ENCODE peak calls at places on chromosomes 5 and 9, in five cellular contexts. V, Q, H, P and N are unnamed samples.

GRCh38 chr5:117657591-117657990 is 1083.0 kb upstream of the SEMA6A start:
- DNase-seq in V (no peak), Q (no peak), H (no peak), P (no peak), N (no peak)

GRCh38 chr5:95835682-95836405 is 13.3 kb upstream of the GLRX start:
- DNase-seq in V (no peak), Q (no peak), H (no peak), P (peak), N (no peak)

GRCh38 chr5:62431735-62432617 is 19.4 kb downstream of the IPO11 start:
- DNase-seq in V (no peak), Q (no peak), H (no peak), P (no peak), N (no peak)

GRCh38 chr5:71862661-71863060 is 143.6 kb downstream of the CARTPT start:
- DNase-seq in V (no peak), Q (no peak), H (no peak), P (no peak), N (no peak)

GRCh38 chr9:135015565-135015964 is 71.9 kb upstream of the OLFM1 start:
- DNase-seq in V (no peak), Q (no peak), H (no peak), P (no peak), N (no peak)

GRCh38 chr5:73901045-73901444 is 275.0 kb downstream of the ARHGEF28 start:
- DNase-seq in V (no peak), Q (no peak), H (peak), P (no peak), N (no peak)

GRCh38 chr9:123127512-123128075 is 94.1 kb downstream of the GPR21 start:
- DNase-seq in V (no peak), Q (no peak), H (no peak), P (no peak), N (no peak)

GRCh38 chr5:179994622-179995323 is 76.8 kb downstream of the RNF130 start:
- DNase-seq in V (no peak), Q (no peak), H (no peak), P (no peak), N (no peak)

GRCh38 chr5:173714551-173715428 is 98.3 kb upstream of the BOD1 start:
- DNase-seq in V (no peak), Q (no peak), H (peak), P (no peak), N (no peak)

GRCh38 chr5:161857358-161857757 is 9.4 kb downstream of the GABRA1 start:
- DNase-seq in V (no peak), Q (no peak), H (no peak), P (no peak), N (no peak)

GRCh38 chr9:128340691-128341434 is 536 bp downstream of the SLC27A4 start:
- DNase-seq in V (peak), Q (no peak), H (no peak), P (no peak), N (no peak)

GRCh38 chr5:89187883-89188465 is 305.0 kb upstream of the MEF2C start:
- DNase-seq in V (no peak), Q (no peak), H (no peak), P (no peak), N (no peak)

GRCh38 chr5:96725257-96725656 is 63.1 kb downstream of the CAST start:
- DNase-seq in V (no peak), Q (no peak), H (no peak), P (no peak), N (no peak)

GRCh38 chr9:73114958-73115357 is 36.7 kb upstream of the ANXA1 start:
- DNase-seq in V (no peak), Q (no peak), H (no peak), P (no peak), N (no peak)

GRCh38 chr9:78236511-78236950 is 656 bp downstream of the CEP78 start:
- DNase-seq in V (no peak), Q (peak), H (peak), P (no peak), N (no peak)

GRCh38 chr9:133788819-133789733 is 50.9 kb upstream of the SARDH start:
- DNase-seq in V (no peak), Q (peak), H (no peak), P (no peak), N (no peak)

GRCh38 chr5:180067986-180068385 is 3.6 kb downstream of the RNF130 start:
- DNase-seq in V (no peak), Q (no peak), H (no peak), P (no peak), N (no peak)

GRCh38 chr9:75878461-75878860 is 12.0 kb upstream of the PCSK5 start:
- DNase-seq in V (no peak), Q (no peak), H (no peak), P (no peak), N (no peak)

GRCh38 chr5:1294839-1295649 is at the start of gene TERT:
- DNase-seq in V (no peak), Q (no peak), H (peak), P (peak), N (no peak)

GRCh38 chr5:128409401-128409800 is 128.6 kb downstream of the FBN2 start:
- DNase-seq in V (no peak), Q (no peak), H (no peak), P (no peak), N (no peak)

GRCh38 chr5:153896701-153897100 is 142.0 kb downstream of the FAM114A2 start:
- DNase-seq in V (no peak), Q (no peak), H (no peak), P (no peak), N (no peak)

GRCh38 chr5:26192496-26192895 is 845.9 kb downstream of the CDH9 start:
- DNase-seq in V (no peak), Q (no peak), H (peak), P (no peak), N (no peak)

GRCh38 chr5:159022178-159022556 is 77.5 kb downstream of the EBF1 start:
- DNase-seq in V (peak), Q (peak), H (no peak), P (no peak), N (no peak)

GRCh38 chr5:88092358-88092757 is 176.3 kb downstream of the TMEM161B start:
- DNase-seq in V (no peak), Q (no peak), H (no peak), P (no peak), N (peak)

GRCh38 chr5:151739939-151740335 is 18.5 kb downstream of the ATOX1 start:
- DNase-seq in V (no peak), Q (no peak), H (peak), P (no peak), N (no peak)

GRCh38 chr9:130845901-130846381 is 10.9 kb downstream of the ABL1 start:
- DNase-seq in V (peak), Q (peak), H (peak), P (no peak), N (no peak)

GRCh38 chr9:130847306-130848217 is 12.5 kb downstream of the ABL1 start:
- DNase-seq in V (peak), Q (peak), H (peak), P (no peak), N (no peak)

GRCh38 chr9:130845254-130845653 is 10.2 kb downstream of the ABL1 start:
- DNase-seq in V (no peak), Q (no peak), H (no peak), P (no peak), N (no peak)

GRCh38 chr9:130849356-130849755 is 14.3 kb downstream of the ABL1 start:
- DNase-seq in V (no peak), Q (no peak), H (no peak), P (no peak), N (no peak)

DNA sequence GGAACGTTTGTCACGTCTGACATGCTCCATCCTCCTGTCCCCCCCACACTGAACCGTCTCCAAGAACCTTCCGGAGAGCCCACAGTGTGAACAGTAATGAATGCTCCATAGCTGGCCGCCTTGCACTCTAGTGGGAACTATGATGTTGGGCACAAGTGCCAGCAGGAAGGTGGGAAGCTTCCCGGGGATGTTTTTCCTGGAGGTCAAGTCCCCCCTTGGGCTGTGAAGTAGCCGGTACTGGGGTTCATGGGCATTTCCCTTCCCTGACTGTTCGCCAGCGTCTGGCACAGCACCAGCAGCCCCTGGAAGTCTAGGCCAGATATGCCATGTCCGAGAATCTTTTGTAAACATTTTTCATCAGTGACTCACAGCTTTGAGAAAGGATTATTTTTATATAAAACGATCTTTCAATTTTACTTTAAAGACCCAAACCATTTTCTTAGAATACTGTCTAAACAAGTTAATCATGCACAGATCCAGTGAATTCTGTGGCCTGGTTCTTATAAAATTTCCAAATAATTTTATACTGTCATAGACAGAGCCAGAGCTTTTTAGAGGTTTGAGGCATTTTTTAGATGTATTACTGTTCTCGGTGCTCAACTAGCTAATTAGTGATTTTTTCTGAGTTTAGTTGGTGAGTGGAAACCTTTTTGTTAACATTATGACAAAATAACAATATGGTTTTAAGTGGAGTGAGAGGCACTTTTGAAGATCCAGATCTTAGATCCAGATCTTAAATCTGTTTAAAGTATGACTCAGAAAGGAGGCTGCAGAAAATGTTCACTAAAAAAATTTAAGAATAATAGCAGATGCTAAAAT is 11.6 kb downstream of the ABL1 start:
- DNase-seq in V (peak), Q (peak), H (peak), P (no peak), N (no peak)
- H3K4me3 ChIP-seq in V (peak), Q (peak), H (peak), P (no peak), N (no peak)

GRCh38 chr5:141343953-141344463 is 379 bp downstream of the PCDHGA3 start:
- DNase-seq in V (no peak), Q (no peak), H (no peak), P (no peak), N (no peak)
- H3K4me3 ChIP-seq in V (peak), Q (peak), H (no peak), P (no peak), N (no peak)

DNA sequence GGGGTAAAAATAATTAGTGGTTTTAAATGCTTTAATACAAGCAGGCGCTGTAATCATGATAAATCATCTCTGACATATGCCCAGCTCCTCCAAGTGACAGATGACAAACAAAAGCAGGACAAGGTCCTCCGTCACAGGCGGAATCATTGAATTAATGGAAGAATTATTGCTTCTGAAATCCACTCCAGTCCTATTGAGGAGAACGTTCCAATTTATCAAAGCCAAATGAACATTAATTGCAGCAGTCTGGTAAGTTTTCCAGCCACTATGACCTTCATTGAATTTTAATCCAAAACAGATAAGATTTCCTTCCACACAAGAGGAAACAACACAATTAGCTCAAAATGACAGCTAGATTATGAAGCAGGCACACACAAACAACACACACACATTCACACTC is 136.8 kb downstream of the ASTN2 start:
- DNase-seq in V (no peak), Q (no peak), H (no peak), P (no peak), N (no peak)
- H3K4me3 ChIP-seq in V (no peak), Q (no peak), H (no peak), P (no peak), N (no peak)

GRCh38 chr5:102590467-102590866 is 91.7 kb upstream of the SLCO6A1 start:
- DNase-seq in V (no peak), Q (no peak), H (no peak), P (no peak), N (no peak)
- H3K4me3 ChIP-seq in V (no peak), Q (no peak), H (no peak), P (no peak), N (no peak)

DNA sequence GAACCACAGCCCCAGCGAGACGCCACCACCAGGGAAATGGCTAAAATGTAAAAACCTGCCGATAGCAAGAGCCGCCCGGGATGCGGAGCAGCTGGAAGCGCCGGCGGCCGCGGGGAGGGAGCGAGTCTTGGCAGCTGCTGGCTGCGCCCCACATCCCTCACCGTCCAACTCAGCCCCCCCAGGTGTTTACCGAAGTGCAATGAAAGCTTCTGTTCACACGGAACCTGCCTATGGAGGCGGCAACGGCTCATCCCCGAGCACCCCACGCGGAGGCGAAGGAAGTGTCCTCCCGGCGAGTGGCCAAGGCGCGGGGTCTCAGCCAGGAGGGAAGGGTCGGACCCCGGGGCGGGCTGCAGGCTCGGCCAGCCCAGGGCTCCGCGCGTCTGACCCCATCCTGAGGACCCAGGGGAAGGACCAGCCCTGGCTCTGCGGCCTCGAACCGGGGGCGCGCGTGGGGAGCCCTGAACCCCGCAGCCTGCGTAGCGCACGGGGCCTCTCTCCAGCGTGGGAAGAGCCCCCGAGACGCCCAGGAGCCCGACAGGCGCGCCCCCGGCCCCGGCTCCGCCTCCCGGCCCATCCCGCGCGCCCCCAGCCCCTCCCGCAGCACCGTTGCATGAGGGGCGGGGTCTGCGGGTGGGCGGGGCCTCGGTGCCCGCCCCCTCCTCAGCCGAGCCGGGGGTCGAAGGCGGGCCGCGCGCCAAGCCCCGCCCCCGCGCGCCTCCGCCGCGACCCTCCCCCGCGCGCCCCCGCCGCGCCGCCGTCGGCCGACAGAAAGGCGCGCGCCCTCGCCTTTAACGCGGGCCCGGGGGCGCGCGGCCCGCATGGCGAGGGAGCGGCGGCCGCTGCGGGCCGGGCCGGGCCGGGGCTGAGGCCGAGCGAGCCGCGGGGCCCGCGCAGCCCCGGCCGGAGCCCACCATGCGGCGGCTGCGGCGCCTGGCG is at the start of gene DIPK1B:
- DNase-seq in V (no peak), Q (no peak), H (no peak), P (peak), N (no peak)
- H3K4me3 ChIP-seq in V (peak), Q (peak), H (peak), P (peak), N (peak)

GRCh38 chr9:121440265-121440664 is 59.4 kb downstream of the GGTA1 start:
- DNase-seq in V (no peak), Q (no peak), H (peak), P (no peak), N (no peak)
- H3K4me3 ChIP-seq in V (no peak), Q (no peak), H (no peak), P (no peak), N (no peak)

DNA sequence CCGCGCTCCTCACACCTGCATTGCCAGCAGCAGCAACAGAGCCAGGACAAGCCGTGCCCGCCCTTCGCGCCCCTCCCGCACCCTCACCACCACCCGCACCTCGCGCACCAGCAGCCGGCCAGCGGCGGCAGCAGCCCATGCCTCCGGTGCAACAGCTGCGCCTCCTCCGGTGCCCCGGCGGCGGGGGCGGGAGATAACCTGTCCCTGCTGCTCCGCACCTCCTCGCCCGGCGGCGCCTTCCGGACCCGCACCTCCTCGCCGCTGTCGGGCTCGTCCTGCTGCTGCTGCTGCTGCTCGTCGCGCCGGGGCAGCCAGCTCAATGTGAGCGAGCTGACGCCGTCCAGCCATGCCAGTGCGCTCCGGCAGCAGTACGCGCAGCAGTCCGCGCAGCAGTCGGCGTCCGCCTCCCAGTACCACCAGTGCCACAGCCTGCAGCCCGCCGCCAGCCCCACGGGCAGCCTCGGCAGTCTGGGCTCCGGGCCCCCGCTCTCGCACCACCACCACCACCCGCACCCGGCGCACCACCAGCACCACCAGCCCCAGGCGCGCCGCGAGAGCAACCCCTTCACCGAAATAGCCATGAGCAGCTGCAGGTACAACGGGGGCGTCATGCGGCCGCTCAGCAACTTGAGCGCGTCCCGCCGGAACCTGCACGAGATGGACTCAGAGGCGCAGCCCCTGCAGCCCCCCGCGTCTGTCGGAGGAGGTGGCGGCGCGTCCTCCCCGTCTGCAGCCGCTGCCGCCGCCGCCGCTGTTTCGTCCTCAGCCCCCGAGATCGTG is 517 bp downstream of the KCNN2 start:
- DNase-seq in V (no peak), Q (no peak), H (peak), P (no peak), N (no peak)
- H3K4me3 ChIP-seq in V (peak), Q (peak), H (peak), P (no peak), N (peak)

GRCh38 chr5:16713386-16713928 is 96.7 kb upstream of the RETREG1 start:
- DNase-seq in V (no peak), Q (no peak), H (no peak), P (no peak), N (no peak)
- H3K4me3 ChIP-seq in V (no peak), Q (no peak), H (no peak), P (no peak), N (no peak)

GRCh38 chr9:107638496-107638895 is 148.9 kb upstream of the KLF4 start:
- DNase-seq in V (no peak), Q (no peak), H (no peak), P (no peak), N (no peak)

GRCh38 chr9:107636596-107637405 is 147.2 kb upstream of the KLF4 start:
- DNase-seq in V (no peak), Q (no peak), H (no peak), P (no peak), N (no peak)

GRCh38 chr9:107639426-107639825 is 149.9 kb upstream of the KLF4 start:
- DNase-seq in V (no peak), Q (no peak), H (no peak), P (no peak), N (no peak)

GRCh38 chr9:107637421-107638420 is 148.2 kb upstream of the KLF4 start:
- DNase-seq in V (peak), Q (peak), H (peak), P (no peak), N (peak)

DNA sequence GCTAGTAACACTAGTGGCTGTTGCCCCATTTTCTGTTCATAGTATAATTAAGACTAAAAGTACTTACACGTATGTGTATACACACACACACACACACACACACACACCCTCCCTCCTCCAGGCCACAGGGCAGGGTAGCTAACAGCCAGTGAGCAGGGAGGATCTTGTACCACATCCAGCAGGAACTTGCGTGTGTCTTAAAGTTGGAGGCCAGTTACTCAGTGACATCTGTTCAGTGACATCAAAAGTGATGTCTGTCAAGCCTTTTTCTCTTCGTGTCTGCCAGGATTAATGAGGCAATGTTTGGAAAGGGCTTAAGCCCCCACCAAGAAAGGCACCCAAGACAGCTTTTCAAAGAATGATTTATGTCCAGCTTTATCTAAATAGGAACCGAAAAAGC is 149.4 kb upstream of the KLF4 start:
- DNase-seq in V (peak), Q (peak), H (peak), P (no peak), N (no peak)
- H3K4me3 ChIP-seq in V (peak), Q (peak), H (no peak), P (no peak), N (no peak)